ENCODE peak calls at places on chromosome 14, in ten cellular contexts. R is colonic mucosa, I is MM.1S, A is PC-3, V is astrocyte, N is neural progenitor cell, K is mesenchymal stem cell, L is neuronal stem cell, H is K562, C is HCT116. S is an unnamed sample.

GRCh38 chr14:36848213-36848612 is 186.6 kb downstream of the PAX9 start:
- DNase-seq in R (no peak), I (no peak), A (no peak), V (no peak), N (no peak), K (no peak), L (no peak), H (no peak), C (no peak), S (no peak)

GRCh38 chr14:45134051-45134958 is at the start of gene FKBP3:
- DNase-seq in R (peak; percentile 97), I (peak; percentile 95), A (peak; percentile 99), V (peak; percentile 97), N (peak; percentile 100), K (peak; percentile 99), L (peak; percentile 97), H (peak; percentile 93), C (peak; percentile 99), S (peak; percentile 98)

GRCh38 chr14:100299238-100299560 is 7.0 kb downstream of the SLC25A29 start:
- DNase-seq in R (no peak), I (no peak), A (no peak), V (no peak), N (no peak), K (no peak), L (no peak), H (no peak), C (no peak), S (peak; percentile 26)

GRCh38 chr14:53368714-53369191 is 215.6 kb upstream of the DDHD1 start:
- DNase-seq in R (no peak), I (no peak), A (peak; percentile 70), V (peak; percentile 91), N (no peak), K (peak; percentile 87), L (no peak), H (no peak), C (no peak), S (no peak)

GRCh38 chr14:23171251-23171975 is 12.0 kb downstream of the SLC7A8 start:
- DNase-seq in R (no peak), I (no peak), A (no peak), V (peak; percentile 52), N (no peak), K (peak; percentile 48), L (no peak), H (no peak), C (no peak), S (no peak)

GRCh38 chr14:47833006-47833405 is 157.6 kb upstream of the MDGA2 start:
- DNase-seq in R (no peak), I (no peak), A (no peak), V (no peak), N (no peak), K (no peak), L (no peak), H (no peak), C (no peak), S (no peak)

GRCh38 chr14:54881235-54881760 is 21.3 kb downstream of the GCH1 start:
- DNase-seq in R (peak; percentile 45), I (peak; percentile 51), A (no peak), V (peak; percentile 56), N (no peak), K (no peak), L (no peak), H (no peak), C (no peak), S (no peak)

GRCh38 chr14:71138236-71139057 is 231.2 kb downstream of the PCNX1 start:
- DNase-seq in R (no peak), I (no peak), A (no peak), V (peak; percentile 53), N (no peak), K (no peak), L (no peak), H (no peak), C (no peak), S (no peak)

GRCh38 chr14:50845166-50845565 is 14.2 kb upstream of the NIN start:
- DNase-seq in R (no peak), I (no peak), A (no peak), V (no peak), N (no peak), K (no peak), L (no peak), H (no peak), C (no peak), S (no peak)

GRCh38 chr14:95498622-95499353 is 17.7 kb downstream of the SYNE3 start:
- DNase-seq in R (peak; percentile 74), I (no peak), A (no peak), V (no peak), N (no peak), K (no peak), L (no peak), H (no peak), C (no peak), S (no peak)

GRCh38 chr14:35835208-35835982 is 9.3 kb downstream of the BRMS1L start:
- DNase-seq in R (no peak), I (no peak), A (no peak), V (no peak), N (no peak), K (no peak), L (no peak), H (no peak), C (no peak), S (no peak)
- H3K27ac ChIP-seq in R (no peak overlapping the region), I (no peak overlapping the region), A (no peak overlapping the region), V (no peak overlapping the region), N (no peak overlapping the region), K (no peak overlapping the region), L (no peak overlapping the region), H (no peak overlapping the region), C (no peak overlapping the region), S (no peak overlapping the region)

GRCh38 chr14:91419044-91419397 is 1.4 kb upstream of the CCDC88C start:
- DNase-seq in R (no peak), I (no peak), A (no peak), V (no peak), N (no peak), K (no peak), L (no peak), H (no peak), C (no peak), S (no peak)
- H3K9ac ChIP-seq in R (no peak overlapping the region), I (peak overlapping the region; percentile 81), A (no peak overlapping the region), V (no peak overlapping the region), N (no peak overlapping the region), K (no peak overlapping the region), L (no peak overlapping the region), H (no peak overlapping the region), C (no peak overlapping the region), S (peak overlapping the region; percentile 15)

GRCh38 chr14:92610849-92611271 is 97.3 kb downstream of the RIN3 start:
- DNase-seq in R (peak; percentile 86), I (no peak), A (peak; percentile 64), V (no peak), N (no peak), K (no peak), L (no peak), H (no peak), C (no peak), S (no peak)
- H3K27ac ChIP-seq in R (peak overlapping the region; percentile 38), I (no peak overlapping the region), A (peak overlapping the region; percentile 96), V (no peak overlapping the region), N (no peak overlapping the region), K (no peak overlapping the region), L (no peak overlapping the region), H (no peak overlapping the region), C (no peak overlapping the region), S (no peak overlapping the region)

GRCh38 chr14:105214324-105214915 is 33.3 kb upstream of the NUDT14 start:
- DNase-seq in R (no peak), I (no peak), A (no peak), V (no peak), N (no peak), K (no peak), L (no peak), H (no peak), C (no peak), S (no peak)

GRCh38 chr14:105211086-105211757 is 30.1 kb upstream of the NUDT14 start:
- DNase-seq in R (no peak), I (no peak), A (no peak), V (no peak), N (no peak), K (no peak), L (no peak), H (no peak), C (no peak), S (no peak)

GRCh38 chr14:105211758-105212089 is 30.6 kb upstream of the NUDT14 start:
- DNase-seq in R (no peak), I (no peak), A (no peak), V (no peak), N (no peak), K (no peak), L (no peak), H (no peak), C (no peak), S (no peak)

GRCh38 chr14:105212541-105213305 is 31.6 kb upstream of the NUDT14 start:
- DNase-seq in R (no peak), I (no peak), A (no peak), V (no peak), N (no peak), K (no peak), L (no peak), H (no peak), C (no peak), S (no peak)

DNA sequence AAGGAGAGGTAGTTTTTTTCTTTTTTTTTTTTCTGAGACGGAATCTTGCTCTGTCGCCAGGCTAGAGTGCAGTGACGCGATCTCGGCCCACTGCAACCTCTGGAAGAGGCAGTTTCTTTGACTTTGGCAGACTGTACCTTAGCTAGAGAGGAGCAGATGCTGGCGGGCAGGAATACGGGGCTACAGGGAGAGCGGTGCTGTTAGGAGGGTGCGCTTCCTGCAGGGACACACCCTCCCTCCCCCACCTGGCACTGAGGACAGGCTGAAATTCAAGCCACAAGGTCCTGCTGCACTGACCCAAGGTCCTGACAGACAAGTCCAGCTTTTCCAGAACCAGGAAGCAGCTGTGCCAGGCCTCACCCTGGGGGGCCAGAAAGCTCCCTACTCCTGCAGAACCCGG is 32.3 kb upstream of the NUDT14 start:
- DNase-seq in R (no peak), I (no peak), A (no peak), V (no peak), N (no peak), K (no peak), L (no peak), H (no peak), C (no peak), S (no peak)
- H3K9ac ChIP-seq in R (no peak overlapping the region), I (no peak overlapping the region), A (no peak overlapping the region), V (no peak overlapping the region), N (no peak overlapping the region), K (no peak overlapping the region), L (no peak overlapping the region), H (no peak overlapping the region), C (no peak overlapping the region), S (no peak overlapping the region)

GRCh38 chr14:61346221-61346620 is 24.8 kb downstream of the PRKCH start:
- DNase-seq in R (no peak), I (no peak), A (peak; percentile 64), V (no peak), N (no peak), K (no peak), L (no peak), H (no peak), C (no peak), S (no peak)
- H3K27ac ChIP-seq in R (no peak overlapping the region), I (no peak overlapping the region), A (no peak overlapping the region), V (no peak overlapping the region), N (no peak overlapping the region), K (no peak overlapping the region), L (no peak overlapping the region), H (peak overlapping the region; percentile 25), C (no peak overlapping the region), S (no peak overlapping the region)

GRCh38 chr14:30725763-30726162 is 103.6 kb downstream of the SCFD1 start:
- DNase-seq in R (no peak), I (no peak), A (no peak), V (no peak), N (no peak), K (peak; percentile 44), L (no peak), H (no peak), C (no peak), S (no peak)

GRCh38 chr14:30728471-30728870 is 106.4 kb downstream of the SCFD1 start:
- DNase-seq in R (no peak), I (no peak), A (no peak), V (no peak), N (no peak), K (no peak), L (no peak), H (no peak), C (no peak), S (no peak)
- H3K9ac ChIP-seq in R (no peak overlapping the region), I (no peak overlapping the region), A (no peak overlapping the region), V (no peak overlapping the region), N (no peak overlapping the region), K (no peak overlapping the region), L (no peak overlapping the region), H (no peak overlapping the region), C (no peak overlapping the region), S (no peak overlapping the region)

S was measured in kidney.